ENCODE peak calls at places on chromosomes 6 and 20, in nine cellular contexts. I is naive thymus-derived CD8-positive, alpha-beta T cell; S is cardiac fibroblast; D is NCI-H510A treated with DMSO at 0.1 percent for 48 hours; U is right cardiac atrium; C is central memory CD4-positive, alpha-beta T cell; K is stimulated activated CD4-positive, alpha-beta T cell treated with anti-CD3 and anti-CD28 coated beads, Interleukin-12 subunit alpha, Interleukin-12 subunit beta, amount 100 ng/mL, for 48 hours; L is EH; Y is GM18507. M is an unnamed sample.

GRCh38 chr6:1027109-1027794 is 284.6 kb upstream of the FOXQ1 start:
- DNase-seq in I (no peak), S (no peak), D (no peak), U (no peak), C (no peak), K (no peak), L (peak; percentile 85), Y (no peak), M (no peak)

GRCh38 chr6:29968905-29969304 is 26.6 kb downstream of the HLA-A start:
- DNase-seq in I (no peak), S (no peak), D (no peak), U (no peak), C (no peak), K (no peak), L (no peak), Y (no peak), M (no peak)

GRCh38 chr20:54137115-54137514 is 36.7 kb downstream of the CYP24A1 start:
- DNase-seq in I (no peak), S (peak; percentile 36), D (no peak), U (no peak), C (no peak), K (no peak), L (peak; percentile 12), Y (no peak), M (no peak)

GRCh38 chr6:85078071-85078470 is 313.7 kb upstream of the TBX18 start:
- DNase-seq in I (no peak), S (peak; percentile 84), D (no peak), U (no peak), C (no peak), K (no peak), L (peak; percentile 82), Y (no peak), M (peak; percentile 82)

GRCh38 chr6:38753707-38754106 is 38.6 kb downstream of the DNAH8 start:
- DNase-seq in I (no peak), S (no peak), D (no peak), U (no peak), C (no peak), K (no peak), L (no peak), Y (no peak), M (no peak)

GRCh38 chr6:150221152-150221551 is 78.3 kb downstream of the PPP1R14C start:
- DNase-seq in I (no peak), S (no peak), D (no peak), U (no peak), C (no peak), K (no peak), L (no peak), Y (no peak), M (no peak)

GRCh38 chr6:146913842-146914562 is 290.2 kb upstream of the STXBP5 start:
- DNase-seq in I (no peak), S (peak; percentile 99), D (no peak), U (peak; percentile 79), C (no peak), K (no peak), L (peak; percentile 99), Y (no peak), M (peak; percentile 99)

GRCh38 chr20:37190354-37190753 is 11.0 kb upstream of the MROH8 start:
- DNase-seq in I (no peak), S (no peak), D (no peak), U (no peak), C (no peak), K (no peak), L (no peak), Y (no peak), M (no peak)

GRCh38 chr20:54123587-54124180 is 50.1 kb downstream of the CYP24A1 start:
- DNase-seq in I (no peak), S (peak; percentile 99), D (no peak), U (no peak), C (no peak), K (no peak), L (peak; percentile 95), Y (no peak), M (peak; percentile 89)

GRCh38 chr20:50335105-50335504 is 144.5 kb downstream of the CEBPB start:
- DNase-seq in I (no peak), S (peak; percentile 42), D (peak; percentile 88), U (no peak), C (no peak), K (no peak), L (no peak), Y (no peak), M (no peak)

GRCh38 chr6:136592930-136593673 is 42.9 kb upstream of the MAP7 start:
- DNase-seq in I (no peak), S (peak; percentile 89), D (no peak), U (no peak), C (no peak), K (no peak), L (peak; percentile 66), Y (no peak), M (peak; percentile 78)

GRCh38 chr6:128036808-128037570 is 136.1 kb upstream of the THEMIS start:
- DNase-seq in I (no peak), S (peak; percentile 36), D (no peak), U (no peak), C (no peak), K (no peak), L (peak; percentile 15), Y (no peak), M (peak; percentile 8)

GRCh38 chr20:49893242-49894072 is 21.9 kb downstream of the SPATA2 start:
- DNase-seq in I (no peak), S (no peak), D (no peak), U (no peak), C (no peak), K (peak; percentile 43), L (peak; percentile 27), Y (no peak), M (no peak)

GRCh38 chr6:141351721-141352120 is 781.0 kb upstream of the GJE1 start:
- DNase-seq in I (no peak), S (no peak), D (no peak), U (no peak), C (no peak), K (no peak), L (no peak), Y (no peak), M (no peak)

GRCh38 chr6:14732845-14733757 is 512.8 kb upstream of the JARID2 start:
- DNase-seq in I (peak; percentile 9), S (peak; percentile 92), D (no peak), U (no peak), C (peak; percentile 17), K (no peak), L (peak; percentile 75), Y (no peak), M (peak; percentile 38)

GRCh38 chr20:57104711-57105110 is 161.7 kb downstream of the BMP7 start:
- DNase-seq in I (no peak), S (no peak), D (no peak), U (no peak), C (no peak), K (no peak), L (no peak), Y (no peak), M (no peak)

GRCh38 chr6:95249176-95249575 is 328.2 kb upstream of the MANEA start:
- DNase-seq in I (no peak), S (peak; percentile 81), D (no peak), U (no peak), C (no peak), K (no peak), L (no peak), Y (no peak), M (peak; percentile 70)

M was measured in fibroblast of pulmonary artery.